ENCODE peak calls at places on chromosomes 1 and 21, in eight cellular contexts. B is H9; F is heart right ventricle; U is NCI-H1092; X is ACHN; D is kidney glomerular epithelial cell; T is COR-L47; J is stimulated activated CD4-positive, alpha-beta T cell treated with anti-CD3 and anti-CD28 coated beads, Interleukin-1b, Interleukin-23, amount 100 ng/mL, for 4 hours. Z is an unnamed sample.

GRCh38 chr1:37486680-37487618 is 12.6 kb downstream of the ZC3H12A start:
- DNase-seq in J (peak), T (peak), B (peak), X (peak), F (peak), D (peak), U (peak), Z (peak)

GRCh38 chr1:32915766-32916455 is 14.7 kb upstream of the TMEM54 start:
- DNase-seq in U (no peak), D (no peak), F (no peak), X (no peak), T (no peak), J (no peak), B (no peak), Z (no peak)

GRCh38 chr1:98870959-98871903 is 133.4 kb downstream of the PLPPR5 start:
- DNase-seq in J (peak), X (no peak), B (no peak), U (no peak), T (no peak), D (no peak), F (no peak), Z (no peak)

GRCh38 chr1:22266162-22266561 is 123.3 kb upstream of the WNT4 start:
- DNase-seq in B (no peak), D (no peak), X (no peak), F (no peak), T (no peak), J (no peak), U (no peak), Z (no peak)

GRCh38 chr1:25148673-25149300 is 83.5 kb downstream of the SYF2 start:
- DNase-seq in F (no peak), D (no peak), U (no peak), T (no peak), X (peak), J (peak), B (peak), Z (no peak)

GRCh38 chr21:34771512-34772028 is 102.8 kb downstream of the CLIC6 start:
- DNase-seq in X (peak), U (no peak), F (no peak), D (peak), J (no peak), T (no peak), B (no peak), Z (no peak)

GRCh38 chr1:101438359-101438758 is 201.5 kb downstream of the S1PR1 start:
- DNase-seq in F (no peak), T (no peak), B (no peak), D (no peak), J (no peak), X (peak), U (no peak), Z (no peak)

GRCh38 chr1:9149837-9150581 is 21.1 kb upstream of the GPR157 start:
- DNase-seq in X (no peak), T (no peak), F (peak), U (no peak), D (no peak), J (no peak), B (no peak), Z (no peak)

GRCh38 chr1:117339866-117340357 is 27.3 kb upstream of the MAN1A2 start:
- DNase-seq in B (no peak), D (peak), F (no peak), X (peak), J (no peak), U (no peak), T (no peak), Z (peak)

Z was measured in naive thymus-derived CD4-positive, alpha-beta T cell.